ENCODE peak calls at places on chromosomes 16 and 17, in four cellular contexts. L is naive thymus-derived CD8-positive, alpha-beta T cell; U is Right ventricle myocardium superior; X is left colon. S is an unnamed sample.

GRCh38 chr17:60665602-60666001 is 12.0 kb upstream of the BCAS3 start:
- ATAC-seq in L (no peak), U (no peak), X (no peak), S (no peak)

GRCh38 chr16:11104168-11105037 is 151.6 kb downstream of the SOCS1 start:
- ATAC-seq in L (no peak), U (peak), X (no peak), S (no peak)

GRCh38 chr16:20743591-20743990 is 2.0 kb upstream of the THUMPD1 start:
- ATAC-seq in L (no peak), U (no peak), X (no peak), S (no peak)

GRCh38 chr17:12977008-12977751 is 40.6 kb downstream of the ELAC2 start:
- ATAC-seq in L (no peak), U (no peak), X (peak), S (no peak)

GRCh38 chr17:17525956-17526355 is 29.8 kb upstream of the RASD1 start:
- ATAC-seq in L (no peak), U (peak), X (peak), S (no peak)

GRCh38 chr17:49365667-49366066 is 3.6 kb upstream of the ZNF652 start:
- ATAC-seq in L (no peak), U (no peak), X (no peak), S (peak)

GRCh38 chr16:23869052-23869451 is 33.3 kb downstream of the PRKCB start:
- ATAC-seq in L (peak), U (no peak), X (no peak), S (no peak)

GRCh38 chr17:58394534-58395223 is 22.7 kb downstream of the RNF43 start:
- ATAC-seq in L (no peak), U (no peak), X (peak), S (no peak)

GRCh38 chr17:8609910-8610309 is 20.6 kb downstream of the MYH10 start:
- ATAC-seq in L (no peak), U (no peak), X (no peak), S (no peak)

S was measured in SK-N-SH treated with all-trans-retinoic acid at 6 μM for 48 hours.